ENCODE peak calls at places on chromosomes 3 and 15, in ten cellular contexts. P, F, Q, C, A, B, T, O, N and E are unnamed samples.

GRCh38 chr15:74200394-74200793 is 2.2 kb downstream of the STRA6 start:
- DNase-seq in P (peak), F (no peak), Q (peak), C (no peak), A (peak), B (peak), T (peak), O (peak), N (peak), E (peak)

GRCh38 chr3:129182390-129183180 is 1.1 kb downstream of the CNBP start:
- DNase-seq in P (peak), F (no peak), Q (peak), C (no peak), A (peak), B (peak), T (no peak), O (peak), N (peak), E (peak)

GRCh38 chr15:51782357-51782896 is 31.0 kb downstream of the TMOD2 start:
- DNase-seq in P (no peak), F (no peak), Q (peak), C (no peak), A (no peak), B (peak), T (no peak), O (no peak), N (peak), E (peak)

GRCh38 chr3:84439476-84439875 is 519.3 kb upstream of the CADM2 start:
- DNase-seq in P (no peak), F (no peak), Q (no peak), C (no peak), A (no peak), B (no peak), T (no peak), O (no peak), N (no peak), E (no peak)

GRCh38 chr3:55896155-55896554 is 409.0 kb upstream of the WNT5A start:
- DNase-seq in P (no peak), F (no peak), Q (no peak), C (no peak), A (no peak), B (no peak), T (no peak), O (no peak), N (no peak), E (no peak)

GRCh38 chr3:138065939-138066338 is 49.5 kb downstream of the DZIP1L start:
- DNase-seq in P (no peak), F (no peak), Q (no peak), C (no peak), A (no peak), B (no peak), T (no peak), O (no peak), N (no peak), E (no peak)

GRCh38 chr3:115657168-115657567 is 33.9 kb downstream of the GAP43 start:
- DNase-seq in P (no peak), F (no peak), Q (no peak), C (no peak), A (no peak), B (no peak), T (no peak), O (no peak), N (no peak), E (no peak)

GRCh38 chr3:61315874-61316273 is 64.6 kb upstream of the FHIT start:
- DNase-seq in P (no peak), F (no peak), Q (peak), C (no peak), A (peak), B (peak), T (no peak), O (peak), N (no peak), E (peak)

GRCh38 chr3:156727519-156728205 is 53.3 kb downstream of the TIPARP start:
- DNase-seq in P (no peak), F (no peak), Q (peak), C (no peak), A (no peak), B (no peak), T (no peak), O (no peak), N (no peak), E (no peak)

GRCh38 chr15:90231028-90232017 is 2.4 kb downstream of the CIB1 start:
- DNase-seq in P (no peak), F (peak), Q (no peak), C (peak), A (no peak), B (no peak), T (no peak), O (no peak), N (no peak), E (no peak)

GRCh38 chr3:185362850-185363661 is at the start of gene MAP3K13:
- DNase-seq in P (peak), F (peak), Q (peak), C (peak), A (peak), B (peak), T (peak), O (peak), N (peak), E (peak)

GRCh38 chr3:124083990-124084389 is 92.1 kb upstream of the ROPN1 start:
- DNase-seq in P (no peak), F (no peak), Q (no peak), C (no peak), A (no peak), B (no peak), T (no peak), O (no peak), N (no peak), E (no peak)

GRCh38 chr3:27960133-27960532 is 238.0 kb upstream of the EOMES start:
- DNase-seq in P (peak), F (no peak), Q (peak), C (no peak), A (peak), B (peak), T (no peak), O (peak), N (no peak), E (peak)

GRCh38 chr3:139378587-139378986 is 10.9 kb downstream of the COPB2 start:
- DNase-seq in P (peak), F (no peak), Q (peak), C (no peak), A (no peak), B (no peak), T (no peak), O (no peak), N (peak), E (no peak)

GRCh38 chr15:26686547-26687187 is 86.2 kb downstream of the GABRB3 start:
- DNase-seq in P (no peak), F (no peak), Q (no peak), C (no peak), A (no peak), B (no peak), T (no peak), O (no peak), N (no peak), E (no peak)

GRCh38 chr3:120095226-120096165 is 1.2 kb upstream of the GSK3B start:
- DNase-seq in P (peak), F (peak), Q (peak), C (peak), A (peak), B (peak), T (peak), O (peak), N (peak), E (peak)

GRCh38 chr15:55774113-55774970 is 31.4 kb upstream of the PRTG start:
- DNase-seq in P (peak), F (peak), Q (peak), C (peak), A (peak), B (peak), T (peak), O (peak), N (peak), E (peak)

GRCh38 chr15:22961661-22962221 is 18.4 kb downstream of the CYFIP1 start:
- DNase-seq in P (peak), F (no peak), Q (no peak), C (no peak), A (peak), B (peak), T (no peak), O (peak), N (no peak), E (peak)

GRCh38 chr3:129023909-129024308 is 22.8 kb downstream of the EFCC1 start:
- DNase-seq in P (peak), F (no peak), Q (peak), C (no peak), A (no peak), B (peak), T (no peak), O (no peak), N (no peak), E (peak)

GRCh38 chr15:73305331-73306211 is 63.2 kb downstream of the HCN4 start:
- DNase-seq in P (peak), F (no peak), Q (peak), C (peak), A (peak), B (peak), T (no peak), O (peak), N (peak), E (peak)

GRCh38 chr15:28977377-28978010 is 91.7 kb downstream of the APBA2 start:
- DNase-seq in P (peak), F (no peak), Q (peak), C (no peak), A (peak), B (peak), T (no peak), O (peak), N (no peak), E (peak)

GRCh38 chr3:13198480-13198879 is 125.3 kb upstream of the IQSEC1 start:
- DNase-seq in P (no peak), F (no peak), Q (no peak), C (no peak), A (no peak), B (no peak), T (no peak), O (no peak), N (no peak), E (no peak)

GRCh38 chr3:119660474-119661150 is at the start of gene POPDC2:
- DNase-seq in P (no peak), F (no peak), Q (peak), C (no peak), A (peak), B (peak), T (no peak), O (no peak), N (peak), E (peak)

GRCh38 chr3:99410789-99411311 is 227.5 kb upstream of the COL8A1 start:
- DNase-seq in P (peak), F (no peak), Q (peak), C (no peak), A (peak), B (peak), T (no peak), O (peak), N (no peak), E (peak)

GRCh38 chr15:80800067-80800466 is 20.9 kb downstream of the CEMIP start:
- DNase-seq in P (no peak), F (no peak), Q (no peak), C (no peak), A (no peak), B (no peak), T (no peak), O (no peak), N (no peak), E (no peak)

GRCh38 chr15:46768287-46768686 is 949.0 kb upstream of the SEMA6D start:
- DNase-seq in P (no peak), F (no peak), Q (no peak), C (no peak), A (no peak), B (no peak), T (no peak), O (no peak), N (no peak), E (no peak)

GRCh38 chr3:44954962-44955361 is 21.0 kb downstream of the ZDHHC3 start:
- DNase-seq in P (peak), F (no peak), Q (peak), C (no peak), A (peak), B (peak), T (no peak), O (peak), N (no peak), E (peak)

GRCh38 chr3:100079328-100079727 is 35.0 kb downstream of the FILIP1L start:
- DNase-seq in P (no peak), F (no peak), Q (no peak), C (no peak), A (no peak), B (no peak), T (no peak), O (no peak), N (no peak), E (no peak)

GRCh38 chr15:72706266-72706665 is 20.3 kb downstream of the BBS4 start:
- DNase-seq in P (peak), F (no peak), Q (peak), C (no peak), A (no peak), B (no peak), T (no peak), O (no peak), N (no peak), E (no peak)

GRCh38 chr3:151383956-151384355 is 597 bp downstream of the P2RY12 start:
- DNase-seq in P (no peak), F (no peak), Q (peak), C (no peak), A (no peak), B (no peak), T (no peak), O (no peak), N (no peak), E (peak)

GRCh38 chr3:126267169-126267975 is 87.0 kb upstream of the ALDH1L1 start:
- DNase-seq in P (peak), F (peak), Q (peak), C (peak), A (peak), B (peak), T (peak), O (peak), N (peak), E (peak)

GRCh38 chr3:2950159-2950558 is 160.0 kb downstream of the IL5RA start:
- DNase-seq in P (no peak), F (no peak), Q (no peak), C (no peak), A (no peak), B (no peak), T (no peak), O (no peak), N (no peak), E (no peak)

GRCh38 chr3:31793821-31794220 is 187.2 kb downstream of the OSBPL10 start:
- DNase-seq in P (no peak), F (no peak), Q (no peak), C (no peak), A (no peak), B (no peak), T (no peak), O (no peak), N (no peak), E (no peak)
- H3K4me3 ChIP-seq in P (no peak), F (no peak), Q (no peak), C (no peak), A (no peak), B (no peak), T (no peak), O (no peak), N (no peak), E (no peak)

GRCh38 chr15:63157891-63158431 is 684 bp upstream of the RPS27L start:
- DNase-seq in P (peak), F (peak), Q (peak), C (peak), A (peak), B (peak), T (peak), O (peak), N (peak), E (peak)
- TF ChIP-seq CTCF in P (peak), F (no peak), Q (peak), C (no peak), A (peak), B (peak), T (no peak), O (peak), N (peak), E (peak)

GRCh38 chr15:70793694-70794093 is 30.3 kb upstream of the UACA start:
- DNase-seq in P (no peak), F (peak), Q (no peak), C (no peak), A (no peak), B (no peak), T (no peak), O (no peak), N (no peak), E (no peak)
- H3K4me3 ChIP-seq in P (no peak), F (no peak), Q (no peak), C (no peak), A (no peak), B (no peak), T (no peak), O (no peak), N (no peak), E (no peak)

GRCh38 chr3:127858477-127858876 is 36.2 kb upstream of the MGLL start:
- DNase-seq in P (no peak), F (no peak), Q (no peak), C (no peak), A (no peak), B (no peak), T (no peak), O (no peak), N (no peak), E (no peak)

GRCh38 chr3:127859706-127860105 is 37.4 kb upstream of the MGLL start:
- DNase-seq in P (no peak), F (no peak), Q (no peak), C (no peak), A (no peak), B (no peak), T (no peak), O (no peak), N (no peak), E (no peak)

GRCh38 chr3:127856801-127857200 is 34.5 kb upstream of the MGLL start:
- DNase-seq in P (no peak), F (no peak), Q (no peak), C (no peak), A (no peak), B (no peak), T (no peak), O (no peak), N (no peak), E (no peak)

GRCh38 chr3:127855246-127855645 is 32.9 kb upstream of the MGLL start:
- DNase-seq in P (no peak), F (no peak), Q (no peak), C (no peak), A (no peak), B (no peak), T (no peak), O (no peak), N (no peak), E (no peak)

GRCh38 chr3:127857270-127857801 is 35.0 kb upstream of the MGLL start:
- DNase-seq in P (peak), F (no peak), Q (peak), C (no peak), A (peak), B (peak), T (no peak), O (no peak), N (peak), E (peak)
- TF ChIP-seq CTCF in P (no peak), F (no peak), Q (peak), C (no peak), A (no peak), B (no peak), T (no peak), O (peak), N (no peak), E (no peak)

GRCh38 chr3:106212658-106213222 is 343.9 kb upstream of the CBLB start:
- DNase-seq in P (peak), F (no peak), Q (no peak), C (no peak), A (no peak), B (no peak), T (no peak), O (peak), N (no peak), E (no peak)
- H3K4me3 ChIP-seq in P (no peak), F (no peak), Q (no peak), C (no peak), A (no peak), B (no peak), T (no peak), O (no peak), N (no peak), E (no peak)

DNA sequence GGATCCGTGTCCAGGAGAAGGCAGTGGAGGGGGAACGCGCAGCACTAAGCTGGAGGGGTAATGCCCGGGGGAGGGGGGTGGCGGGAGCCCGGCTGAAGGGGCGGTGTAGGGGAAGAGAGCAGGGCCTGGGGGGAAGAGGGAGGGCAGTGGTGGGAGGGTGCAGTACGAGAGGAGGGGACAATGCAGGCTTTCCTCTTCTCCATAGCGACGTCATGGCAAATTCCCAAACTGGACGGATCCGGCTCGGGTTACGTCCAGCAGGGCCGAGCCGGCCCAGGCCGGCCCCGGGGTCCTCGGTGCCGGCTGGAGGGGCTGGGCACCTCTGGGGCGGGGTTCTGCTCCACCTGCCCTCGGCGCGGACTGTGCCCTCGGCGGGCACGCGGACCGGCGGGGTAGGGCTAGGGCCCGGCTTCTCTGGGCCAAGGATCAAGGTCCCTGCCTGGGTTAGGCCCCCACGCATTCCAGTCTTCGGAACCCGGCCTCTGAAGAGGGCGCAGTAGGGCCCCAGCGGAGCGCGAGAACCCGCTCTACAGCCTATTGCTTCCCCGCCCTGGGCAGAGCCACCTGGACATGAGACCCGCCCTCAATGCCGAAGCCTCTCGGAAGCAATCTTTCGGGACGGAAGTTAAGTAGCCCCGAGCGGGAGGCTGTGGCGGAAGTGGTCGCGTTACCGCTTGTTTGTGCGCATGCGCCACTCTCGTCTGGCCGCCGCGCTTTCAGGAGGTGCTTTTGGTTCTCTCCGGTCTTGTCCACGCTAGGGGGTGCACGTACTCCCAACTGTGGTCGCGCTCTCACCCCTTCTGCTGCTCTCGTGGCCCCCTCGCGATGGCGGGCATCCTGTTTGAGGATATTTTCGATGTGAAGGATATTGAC is 1.4 kb downstream of the POLR2H start:
- DNase-seq in P (peak), F (peak), Q (peak), C (peak), A (peak), B (peak), T (peak), O (peak), N (peak), E (peak)
- TF ChIP-seq CTCF in P (peak), F (no peak), Q (peak), C (peak), A (peak), B (peak), T (peak), O (peak), N (peak), E (peak)